ENCODE peak calls at places on chromosomes 4 and X, in seven cellular contexts. X is skeletal muscle cell; R is HTR-8/SVneo; B is NCI-H1417 treated with DMSO at 0.1 percent for 48 hours; E is NCI-H2171 treated with DMSO at 0.1 percent for 48 hours; K is activated T-helper 1 cell treated with anti-CD3 and anti-CD28 coated beads, Interleukin-2, amount 50 U/mL, for 16 hours; G is head of caudate nucleus. L is an unnamed sample.

GRCh38 chr4:76377922-76378321 is 43.0 kb downstream of the CCDC158 start:
- DNase-seq in X (no peak), R (peak; percentile 19), B (no peak), E (no peak), K (no peak), G (no peak), L (no peak)

GRCh38 chrX:66672106-66672505 is 33.2 kb upstream of the EDA2R start:
- DNase-seq in X (no peak), R (no peak), B (no peak), E (no peak), K (no peak), G (no peak), L (no peak)

GRCh38 chr4:100581337-100581736 is 63.5 kb upstream of the EMCN start:
- DNase-seq in X (no peak), R (no peak), B (no peak), E (no peak), K (no peak), G (no peak), L (no peak)

GRCh38 chrX:84336646-84337045 is 148.6 kb upstream of the RPS6KA6 start:
- DNase-seq in X (no peak), R (no peak), B (no peak), E (no peak), K (no peak), G (no peak), L (no peak)

GRCh38 chr4:73964862-73965611 is 16.8 kb downstream of the PF4 start:
- DNase-seq in X (no peak), R (no peak), B (no peak), E (no peak), K (no peak), G (no peak), L (no peak)

GRCh38 chr4:89056292-89056952 is 563 bp downstream of the FAM13A start:
- DNase-seq in X (no peak), R (peak; percentile 3), B (no peak), E (no peak), K (no peak), G (no peak), L (no peak)

GRCh38 chr4:131370846-131371245 is 1778.2 kb upstream of the PCDH10 start:
- DNase-seq in X (no peak), R (no peak), B (peak; percentile 16), E (peak; percentile 90), K (no peak), G (no peak), L (no peak)

GRCh38 chrX:44931441-44931973 is 58.5 kb downstream of the KDM6A start:
- DNase-seq in X (no peak), R (no peak), B (no peak), E (no peak), K (no peak), G (no peak), L (no peak)

GRCh38 chrX:120517936-120518335 is 42.8 kb downstream of the CUL4B start:
- DNase-seq in X (peak; percentile 37), R (no peak), B (no peak), E (no peak), K (no peak), G (no peak), L (no peak)

GRCh38 chr4:45992728-45993127 is 131.1 kb downstream of the GABRG1 start:
- DNase-seq in X (no peak), R (no peak), B (no peak), E (no peak), K (no peak), G (no peak), L (no peak)

GRCh38 chrX:40468033-40468979 is 112.5 kb upstream of the ATP6AP2 start:
- DNase-seq in X (peak; percentile 4), R (peak; percentile 26), B (peak; percentile 67), E (peak; percentile 26), K (no peak), G (peak; percentile 78), L (no peak)

GRCh38 chr4:87502580-87503238 is 26.5 kb downstream of the SPARCL1 start:
- DNase-seq in X (no peak), R (peak; percentile 12), B (no peak), E (peak; percentile 30), K (no peak), G (no peak), L (no peak)

L was measured in T-helper 22 cell.